ENCODE peak calls at places on chromosomes 7 and 10, in seven cellular contexts. R, J, V, U, S, Z and H are unnamed samples.

GRCh38 chr10:102347236-102347828 is 48.2 kb upstream of the NFKB2 start:
- DNase-seq in R (peak), J (no peak), V (no peak), U (peak), S (peak), Z (peak), H (no peak)

GRCh38 chr7:37247881-37248280 is 200.8 kb downstream of the ELMO1 start:
- DNase-seq in R (peak), J (no peak), V (no peak), U (peak), S (peak), Z (no peak), H (no peak)

GRCh38 chr7:84697506-84697905 is 489.4 kb downstream of the SEMA3D start:
- DNase-seq in R (no peak), J (no peak), V (no peak), U (no peak), S (no peak), Z (no peak), H (no peak)

GRCh38 chr10:18860591-18861205 is 187.9 kb upstream of the MALRD1 start:
- DNase-seq in R (peak), J (no peak), V (no peak), U (no peak), S (no peak), Z (no peak), H (no peak)

GRCh38 chr10:114605155-114605797 is 52.8 kb downstream of the ABLIM1 start:
- DNase-seq in R (no peak), J (no peak), V (no peak), U (no peak), S (no peak), Z (no peak), H (no peak)

GRCh38 chr7:19754521-19755116 is 18.8 kb downstream of the TMEM196 start:
- DNase-seq in R (peak), J (no peak), V (no peak), U (peak), S (peak), Z (no peak), H (no peak)

GRCh38 chr10:110429301-110429700 is 68.4 kb upstream of the DUSP5 start:
- DNase-seq in R (no peak), J (no peak), V (no peak), U (no peak), S (no peak), Z (no peak), H (no peak)

GRCh38 chr10:68082815-68083395 is 7.8 kb upstream of the HERC4 start:
- DNase-seq in R (no peak), J (no peak), V (no peak), U (peak), S (no peak), Z (no peak), H (no peak)

GRCh38 chr10:51342381-51342780 is 268.1 kb downstream of the PRKG1 start:
- DNase-seq in R (no peak), J (no peak), V (no peak), U (no peak), S (no peak), Z (no peak), H (no peak)

GRCh38 chr7:44972562-44972961 is 6.3 kb downstream of the MYO1G start:
- DNase-seq in R (no peak), J (no peak), V (peak), U (no peak), S (no peak), Z (no peak), H (no peak)

GRCh38 chr10:132780356-132780755 is 5.6 kb downstream of the NKX6-2 start:
- DNase-seq in R (no peak), J (no peak), V (no peak), U (no peak), S (no peak), Z (no peak), H (no peak)

GRCh38 chr10:118218562-118218961 is 123.6 kb downstream of the FAM204A start:
- DNase-seq in R (no peak), J (no peak), V (no peak), U (no peak), S (no peak), Z (no peak), H (no peak)

GRCh38 chr7:138030679-138031351 is 28.9 kb upstream of the CREB3L2 start:
- DNase-seq in R (no peak), J (no peak), V (no peak), U (no peak), S (no peak), Z (no peak), H (no peak)

GRCh38 chr10:132151951-132152505 is 34.7 kb upstream of the DPYSL4 start:
- DNase-seq in R (no peak), J (peak), V (no peak), U (no peak), S (no peak), Z (no peak), H (no peak)

GRCh38 chr7:94397721-94398120 is 3.0 kb downstream of the COL1A2 start:
- DNase-seq in R (no peak), J (no peak), V (no peak), U (no peak), S (no peak), Z (no peak), H (no peak)

GRCh38 chr7:94394399-94395140 is at the start of gene COL1A2:
- DNase-seq in R (peak), J (peak), V (peak), U (peak), S (peak), Z (peak), H (no peak)

GRCh38 chr7:94395141-94396041 is 696 bp downstream of the COL1A2 start:
- DNase-seq in R (peak), J (no peak), V (no peak), U (peak), S (peak), Z (peak), H (no peak)

GRCh38 chr7:94396044-94396443 is 1.3 kb downstream of the COL1A2 start:
- DNase-seq in R (peak), J (no peak), V (no peak), U (no peak), S (no peak), Z (peak), H (no peak)

DNA sequence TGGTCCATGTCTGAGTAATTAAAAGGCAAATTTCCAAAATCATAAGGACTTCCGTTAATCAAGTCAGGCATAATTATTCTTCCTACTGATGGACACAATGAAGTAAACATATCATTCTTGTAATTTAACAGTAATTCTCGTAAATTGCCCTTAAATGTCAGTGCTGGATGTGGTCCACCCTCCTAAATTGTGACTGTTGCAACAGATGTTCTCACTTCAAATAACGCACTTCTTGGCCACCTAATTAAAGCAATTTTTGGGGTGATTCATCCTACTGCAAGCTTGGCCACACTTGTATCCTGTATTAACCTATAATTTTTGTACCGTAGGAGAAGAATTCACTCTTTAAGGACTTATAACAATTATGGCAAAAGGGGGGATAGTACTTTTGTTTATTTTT is 1.9 kb downstream of the COL1A2 start:
- DNase-seq in R (no peak), J (no peak), V (no peak), U (no peak), S (no peak), Z (no peak), H (no peak)
- H3K4me3 ChIP-seq in R (peak), J (peak), V (peak), U (peak), S (no peak), Z (peak), H (peak)

DNA sequence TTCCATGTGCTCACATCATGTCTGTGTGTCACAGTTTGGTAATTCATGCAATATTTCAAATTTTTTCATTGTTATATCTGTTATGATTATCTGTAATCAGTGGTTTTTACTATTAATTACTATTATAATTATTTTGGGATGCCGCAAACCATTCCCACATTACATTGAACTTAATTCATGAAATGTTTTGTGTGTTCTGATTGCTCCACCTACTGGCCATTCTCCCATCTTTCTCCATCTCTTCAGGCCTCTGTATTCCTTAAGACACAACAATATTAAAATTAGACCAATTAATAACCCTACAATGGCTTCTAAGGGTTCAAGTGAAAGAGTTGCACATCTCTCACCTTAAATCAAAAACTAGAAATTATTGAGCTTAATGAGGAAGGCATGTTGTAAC is 398.5 kb downstream of the PCDH15 start:
- DNase-seq in R (peak), J (no peak), V (no peak), U (peak), S (peak), Z (no peak), H (no peak)
- TF ChIP-seq CTCF in R (peak), J (peak), V (no peak), U (peak), S (peak), Z (no peak), H (no peak)

GRCh38 chr7:105775580-105775979 is 100.8 kb downstream of the ATXN7L1 start:
- DNase-seq in R (no peak), J (no peak), V (no peak), U (no peak), S (no peak), Z (no peak), H (no peak)
- H3K27ac ChIP-seq in R (no peak), J (no peak), V (no peak), U (peak), S (no peak), Z (no peak), H (peak)

GRCh38 chr7:26305048-26305868 is 13.6 kb downstream of the SNX10 start:
- DNase-seq in R (no peak), J (no peak), V (no peak), U (no peak), S (no peak), Z (no peak), H (no peak)
- H3K4me3 ChIP-seq in R (no peak), J (peak), V (no peak), U (no peak), S (no peak), Z (no peak), H (no peak)

GRCh38 chr7:75033064-75033463 is 40.5 kb downstream of the RCC1L start:
- DNase-seq in R (peak), J (no peak), V (no peak), U (peak), S (peak), Z (no peak), H (no peak)
- TF ChIP-seq CTCF in R (peak), J (no peak), V (no peak), U (peak), S (peak), Z (no peak), H (no peak)

DNA sequence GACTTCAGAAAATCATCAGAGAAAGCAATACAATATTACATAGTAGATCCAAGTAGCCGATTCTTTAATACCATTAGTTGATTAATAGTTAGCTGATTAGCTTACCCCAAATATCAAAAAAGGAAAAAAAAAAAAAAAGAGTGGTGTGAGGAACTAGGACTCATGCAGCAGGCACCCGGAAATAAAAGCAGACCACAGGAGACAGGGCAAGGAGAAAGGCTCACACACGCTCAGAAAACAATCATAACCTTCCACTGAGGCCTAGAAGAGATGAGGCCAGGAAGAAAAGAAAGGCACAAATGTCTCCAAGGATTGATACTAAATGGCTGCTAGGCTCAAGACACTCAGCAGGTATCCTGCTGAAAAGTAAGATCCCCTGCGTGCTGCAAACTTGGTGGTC is 25.9 kb downstream of the TRDMT1 start:
- DNase-seq in R (peak), J (no peak), V (no peak), U (no peak), S (no peak), Z (no peak), H (no peak)
- H3K27ac ChIP-seq in R (no peak), J (no peak), V (no peak), U (no peak), S (no peak), Z (peak), H (no peak)

GRCh38 chr7:91288208-91288824 is 24.1 kb downstream of the FZD1 start:
- DNase-seq in R (peak), J (no peak), V (no peak), U (peak), S (peak), Z (peak), H (no peak)

GRCh38 chr7:91287685-91288084 is 23.5 kb downstream of the FZD1 start:
- DNase-seq in R (no peak), J (no peak), V (no peak), U (no peak), S (peak), Z (peak), H (no peak)

GRCh38 chr7:91289633-91290260 is 25.5 kb downstream of the FZD1 start:
- DNase-seq in R (no peak), J (no peak), V (no peak), U (no peak), S (no peak), Z (no peak), H (no peak)

GRCh38 chr7:91285966-91286365 is 21.7 kb downstream of the FZD1 start:
- DNase-seq in R (no peak), J (no peak), V (no peak), U (no peak), S (no peak), Z (no peak), H (no peak)

DNA sequence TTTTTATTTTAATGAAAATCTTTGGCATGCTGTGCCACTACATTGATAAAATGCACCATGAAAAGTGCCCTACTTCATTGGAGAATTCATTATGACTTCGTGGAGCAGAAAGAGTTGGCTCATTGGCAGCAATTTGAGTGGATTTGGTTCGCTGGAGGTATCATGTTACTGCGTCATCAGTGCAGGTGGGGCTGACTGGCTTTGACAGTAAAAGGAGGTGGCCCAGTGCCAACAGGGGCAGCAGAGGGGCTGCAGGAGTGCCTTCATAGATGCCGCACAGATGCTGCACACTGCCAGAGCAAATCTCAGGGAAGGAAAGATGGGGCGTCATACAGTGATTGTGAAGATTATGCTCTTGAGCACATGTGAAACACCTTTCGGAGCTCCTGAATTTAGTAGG is 22.2 kb downstream of the FZD1 start:
- DNase-seq in R (peak), J (no peak), V (no peak), U (peak), S (peak), Z (no peak), H (no peak)
- H3K4me3 ChIP-seq in R (no peak), J (no peak), V (no peak), U (no peak), S (no peak), Z (no peak), H (no peak)